ENCODE peak calls at places on chromosomes 12 and 14, in seven cellular contexts. P is fibroblast of lung; U is suprapubic skin; E is CD4-positive, alpha-beta memory T cell; Z is stomach; G is aorta; W is effector memory CD4-positive, alpha-beta T cell. B is an unnamed sample.

GRCh38 chr12:105835505-105835904 is 303.2 kb downstream of the NUAK1 start:
- DNase-seq in P (no peak), U (no peak), E (no peak), Z (no peak), G (no peak), W (no peak), B (no peak)

GRCh38 chr14:90274808-90275454 is 18.6 kb downstream of the PSMC1 start:
- DNase-seq in P (peak; percentile 37), U (no peak), E (no peak), Z (no peak), G (no peak), W (no peak), B (no peak)

GRCh38 chr12:94458882-94459772 is 540 bp downstream of the CEP83 start:
- DNase-seq in P (peak; percentile 54), U (no peak), E (peak; percentile 48), Z (no peak), G (no peak), W (no peak), B (no peak)

GRCh38 chr14:95069547-95069946 is 87.8 kb downstream of the DICER1 start:
- DNase-seq in P (no peak), U (peak; percentile 44), E (no peak), Z (no peak), G (no peak), W (no peak), B (no peak)

GRCh38 chr14:28609228-28609828 is 157.3 kb upstream of the FOXG1 start:
- DNase-seq in P (peak; percentile 59), U (no peak), E (no peak), Z (peak; percentile 38), G (no peak), W (no peak), B (peak; percentile 34)

GRCh38 chr14:55404170-55404569 is 7.5 kb downstream of the ATG14 start:
- DNase-seq in P (no peak), U (no peak), E (no peak), Z (no peak), G (no peak), W (no peak), B (no peak)

GRCh38 chr14:77547512-77547911 is 48.9 kb upstream of the ISM2 start:
- DNase-seq in P (no peak), U (no peak), E (no peak), Z (no peak), G (no peak), W (no peak), B (no peak)

GRCh38 chr14:93306844-93307243 is 26.0 kb downstream of the BTBD7 start:
- DNase-seq in P (no peak), U (no peak), E (no peak), Z (no peak), G (no peak), W (no peak), B (no peak)

GRCh38 chr12:5487971-5488955 is 56.4 kb downstream of the NTF3 start:
- DNase-seq in P (peak; percentile 17), U (no peak), E (no peak), Z (no peak), G (no peak), W (no peak), B (no peak)

GRCh38 chr12:2794736-2795289 is at the start of gene FKBP4:
- DNase-seq in P (peak; percentile 74), U (peak; percentile 95), E (peak; percentile 87), Z (peak; percentile 93), G (peak; percentile 96), W (peak; percentile 84), B (peak; percentile 72)

GRCh38 chr12:43806737-43807072 is 588 bp upstream of the TWF1 start:
- DNase-seq in P (no peak), U (no peak), E (no peak), Z (no peak), G (no peak), W (no peak), B (no peak)

GRCh38 chr12:32155041-32155440 is 48.4 kb downstream of the BICD1 start:
- DNase-seq in P (peak; percentile 22), U (no peak), E (no peak), Z (no peak), G (no peak), W (no peak), B (no peak)

GRCh38 chr14:74400328-74400727 is 25.7 kb downstream of the SYNDIG1L start:
- DNase-seq in P (peak; percentile 4), U (peak; percentile 16), E (no peak), Z (no peak), G (no peak), W (no peak), B (no peak)

GRCh38 chr12:111434680-111435338 is 29.1 kb downstream of the SH2B3 start:
- DNase-seq in P (peak; percentile 63), U (no peak), E (peak; percentile 94), Z (no peak), G (no peak), W (peak; percentile 80), B (no peak)

GRCh38 chr14:77014004-77014604 is 14.4 kb downstream of the IRF2BPL start:
- DNase-seq in P (no peak), U (no peak), E (no peak), Z (peak; percentile 77), G (peak; percentile 81), W (no peak), B (no peak)

GRCh38 chr14:105448706-105449111 is 25.9 kb upstream of the CRIP2 start:
- DNase-seq in P (peak; percentile 57), U (no peak), E (peak; percentile 65), Z (peak; percentile 78), G (peak; percentile 94), W (peak; percentile 55), B (peak; percentile 49)

GRCh38 chr12:6310771-6311610 is 509 bp downstream of the PLEKHG6 start:
- DNase-seq in P (no peak), U (no peak), E (no peak), Z (peak; percentile 40), G (peak; percentile 67), W (no peak), B (no peak)

GRCh38 chr14:41073544-41073943 is 533.1 kb upstream of the LRFN5 start:
- DNase-seq in P (no peak), U (no peak), E (no peak), Z (no peak), G (no peak), W (no peak), B (no peak)

GRCh38 chr14:55427439-55427838 is 13.0 kb downstream of the TBPL2 start:
- DNase-seq in P (no peak), U (no peak), E (no peak), Z (no peak), G (no peak), W (no peak), B (no peak)

DNA sequence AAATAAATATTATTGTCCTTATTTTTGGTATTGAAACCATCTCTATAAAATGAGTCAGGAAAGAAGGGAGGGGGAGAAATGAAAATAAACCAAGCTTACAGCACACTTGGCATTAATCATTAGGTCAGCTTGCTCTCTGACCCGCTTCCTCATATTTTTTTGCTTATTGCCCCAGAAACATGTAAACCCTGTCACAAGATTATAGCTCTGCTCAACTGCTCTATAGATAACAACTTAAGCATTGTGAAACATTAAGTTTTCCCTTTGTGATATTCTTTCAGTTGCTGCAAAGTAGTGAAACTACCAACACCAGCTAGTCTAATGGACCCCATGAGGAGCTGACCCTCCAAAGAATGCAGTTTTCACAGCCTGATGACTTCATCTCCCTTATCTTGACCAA is 819.5 kb downstream of the SLC16A7 start:
- DNase-seq in P (peak; percentile 97), U (no peak), E (no peak), Z (no peak), G (no peak), W (no peak), B (no peak)
- H3K27ac ChIP-seq in P (no peak overlapping the region), U (no peak overlapping the region), E (no peak overlapping the region), Z (no peak overlapping the region), G (no peak overlapping the region), W (no peak overlapping the region), B (no peak overlapping the region)

GRCh38 chr12:112606611-112607366 is 184.8 kb upstream of the RPH3A start:
- DNase-seq in P (no peak), U (no peak), E (no peak), Z (no peak), G (no peak), W (no peak), B (no peak)

GRCh38 chr12:112607427-112607826 is 184.1 kb upstream of the RPH3A start:
- DNase-seq in P (no peak), U (no peak), E (no peak), Z (no peak), G (no peak), W (no peak), B (no peak)

GRCh38 chr12:112599871-112600270 is 181.1 kb downstream of the PTPN11 start:
- DNase-seq in P (no peak), U (no peak), E (no peak), Z (no peak), G (no peak), W (no peak), B (no peak)

DNA sequence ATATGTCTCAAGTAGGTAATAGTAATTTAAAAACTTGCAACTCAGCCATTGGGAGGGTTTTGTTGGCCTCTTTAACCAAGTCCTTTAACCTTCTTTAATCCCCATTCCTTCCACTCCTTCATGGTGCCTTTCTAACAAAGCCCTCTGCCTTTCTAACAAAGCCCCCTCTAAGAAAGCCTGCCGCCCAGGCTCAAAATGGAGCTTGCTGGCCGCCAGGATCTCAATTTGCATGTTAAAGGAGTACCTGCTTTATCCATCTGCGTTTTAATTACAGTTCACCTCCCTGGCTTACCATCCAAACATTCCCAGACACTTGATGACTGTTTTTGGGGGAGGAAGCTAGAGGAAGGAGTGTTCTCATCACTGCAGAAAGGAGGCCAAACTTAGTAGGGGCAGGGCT is 183.4 kb downstream of the PTPN11 start:
- DNase-seq in P (no peak), U (no peak), E (no peak), Z (no peak), G (no peak), W (no peak), B (no peak)
- H3K27ac ChIP-seq in P (no peak overlapping the region), U (no peak overlapping the region), E (no peak overlapping the region), Z (no peak overlapping the region), G (no peak overlapping the region), W (no peak overlapping the region), B (no peak overlapping the region)

DNA sequence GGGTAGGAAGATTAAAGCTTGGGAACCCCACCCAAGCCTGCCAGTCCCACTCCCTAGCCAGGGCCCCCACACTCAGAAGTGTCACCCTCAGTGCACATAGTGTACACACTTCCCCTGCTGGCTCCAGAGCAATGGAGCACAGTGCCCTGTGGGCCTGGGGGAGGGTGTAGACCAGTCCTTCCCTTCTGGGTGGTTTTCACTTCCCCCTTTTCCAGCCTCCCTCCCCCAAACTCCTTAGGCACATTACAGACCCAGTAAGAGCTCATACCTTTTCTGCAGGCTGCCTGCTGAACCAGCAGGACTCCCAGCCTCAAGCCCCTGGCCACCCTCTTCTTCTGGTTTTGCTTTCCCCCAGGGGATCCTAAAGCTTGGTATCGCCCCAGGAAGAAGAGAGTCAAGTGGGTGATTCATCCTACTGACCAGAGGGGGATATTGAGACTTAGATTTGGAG is at the start of gene ZNF385A:
- DNase-seq in P (no peak), U (no peak), E (no peak), Z (no peak), G (peak; percentile 69), W (no peak), B (no peak)
- H3K27ac ChIP-seq in P (peak within 1 kb of the TSS; percentile 78), U (peak within 1 kb of the TSS; percentile 75), E (no peak within 1 kb of the TSS), Z (peak within 1 kb of the TSS; percentile 72), G (no peak within 1 kb of the TSS), W (no peak within 1 kb of the TSS), B (peak within 1 kb of the TSS; percentile 56)

GRCh38 chr12:48758737-48759136 is 30.2 kb downstream of the ADCY6 start:
- DNase-seq in P (no peak), U (no peak), E (no peak), Z (no peak), G (no peak), W (no peak), B (no peak)

DNA sequence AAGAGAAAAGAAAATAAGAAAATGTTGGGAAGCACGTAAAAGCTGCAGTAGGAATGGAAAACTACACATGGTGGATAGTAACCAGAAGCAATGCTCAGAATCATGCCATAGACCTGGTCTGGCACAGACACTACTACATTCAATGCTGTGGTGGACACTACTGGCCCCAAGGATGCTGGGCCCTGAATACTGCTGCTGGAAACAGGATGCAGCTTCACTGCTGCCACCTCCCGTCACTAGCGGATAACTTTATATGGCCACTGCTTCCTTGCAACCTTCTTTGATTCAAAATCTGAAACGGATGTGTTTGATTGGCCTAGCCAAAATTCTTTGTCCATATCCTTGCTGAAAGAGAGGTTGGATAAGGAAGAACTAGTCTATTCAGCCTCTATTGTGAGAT is 30.7 kb downstream of the ADCY6 start:
- DNase-seq in P (no peak), U (no peak), E (no peak), Z (no peak), G (no peak), W (no peak), B (no peak)
- H3K27ac ChIP-seq in P (no peak overlapping the region), U (no peak overlapping the region), E (no peak overlapping the region), Z (peak overlapping the region; percentile 71), G (no peak overlapping the region), W (no peak overlapping the region), B (no peak overlapping the region)